ENCODE peak calls at places on chromosomes 1 and 21, in five cellular contexts. One of them, this sample, is unnamed.

GRCh38 chr1:33763406-33763805 is 100.5 kb upstream of the HMGB4 start:
- DNase-seq in esophagus squamous epithelium: no peak
- DNase-seq in A549: no peak
- DNase-seq in GM10248: no peak
- DNase-seq in activated CD8-positive, alpha-beta memory T cell treated with anti-CD3 and anti-CD28 coated beads, Interleukin-2, amount 10 ng/mL, durations not matched to agents 7 days and 5 days: no peak
- DNase-seq in this sample: no peak

GRCh38 chr1:25522240-25522639 is 21.2 kb upstream of the LDLRAP1 start:
- DNase-seq in esophagus squamous epithelium: no peak
- DNase-seq in A549: no peak
- DNase-seq in GM10248: no peak
- DNase-seq in activated CD8-positive, alpha-beta memory T cell treated with anti-CD3 and anti-CD28 coated beads, Interleukin-2, amount 10 ng/mL, durations not matched to agents 7 days and 5 days: no peak
- DNase-seq in this sample: no peak

GRCh38 chr1:28066393-28067154 is 21.8 kb downstream of the EYA3 start:
- DNase-seq in esophagus squamous epithelium: no peak
- DNase-seq in A549: no peak
- DNase-seq in GM10248: no peak
- DNase-seq in activated CD8-positive, alpha-beta memory T cell treated with anti-CD3 and anti-CD28 coated beads, Interleukin-2, amount 10 ng/mL, durations not matched to agents 7 days and 5 days: no peak
- DNase-seq in this sample: no peak

GRCh38 chr1:14738235-14738634 is 139.8 kb downstream of the KAZN start:
- DNase-seq in esophagus squamous epithelium: no peak
- DNase-seq in A549: no peak
- DNase-seq in GM10248: no peak
- DNase-seq in activated CD8-positive, alpha-beta memory T cell treated with anti-CD3 and anti-CD28 coated beads, Interleukin-2, amount 10 ng/mL, durations not matched to agents 7 days and 5 days: no peak
- DNase-seq in this sample: no peak

GRCh38 chr1:218878369-218878768 is 295.3 kb upstream of the LYPLAL1 start:
- DNase-seq in esophagus squamous epithelium: no peak
- DNase-seq in A549: peak
- DNase-seq in GM10248: no peak
- DNase-seq in activated CD8-positive, alpha-beta memory T cell treated with anti-CD3 and anti-CD28 coated beads, Interleukin-2, amount 10 ng/mL, durations not matched to agents 7 days and 5 days: no peak
- DNase-seq in this sample: no peak

GRCh38 chr1:205977348-205978014 is 25.7 kb downstream of the RAB7B start:
- DNase-seq in esophagus squamous epithelium: no peak
- DNase-seq in A549: peak
- DNase-seq in GM10248: peak
- DNase-seq in activated CD8-positive, alpha-beta memory T cell treated with anti-CD3 and anti-CD28 coated beads, Interleukin-2, amount 10 ng/mL, durations not matched to agents 7 days and 5 days: peak
- DNase-seq in this sample: no peak

GRCh38 chr1:22288593-22289241 is 145.8 kb upstream of the WNT4 start:
- DNase-seq in esophagus squamous epithelium: no peak
- DNase-seq in A549: no peak
- DNase-seq in GM10248: no peak
- DNase-seq in activated CD8-positive, alpha-beta memory T cell treated with anti-CD3 and anti-CD28 coated beads, Interleukin-2, amount 10 ng/mL, durations not matched to agents 7 days and 5 days: peak
- DNase-seq in this sample: no peak

GRCh38 chr1:180674603-180675530 is 43.0 kb downstream of the XPR1 start:
- DNase-seq in esophagus squamous epithelium: no peak
- DNase-seq in A549: peak
- DNase-seq in GM10248: no peak
- DNase-seq in activated CD8-positive, alpha-beta memory T cell treated with anti-CD3 and anti-CD28 coated beads, Interleukin-2, amount 10 ng/mL, durations not matched to agents 7 days and 5 days: no peak
- DNase-seq in this sample: no peak

GRCh38 chr1:109975718-109976117 is 8.8 kb upstream of the AHCYL1 start:
- DNase-seq in esophagus squamous epithelium: no peak
- DNase-seq in A549: peak
- DNase-seq in GM10248: no peak
- DNase-seq in activated CD8-positive, alpha-beta memory T cell treated with anti-CD3 and anti-CD28 coated beads, Interleukin-2, amount 10 ng/mL, durations not matched to agents 7 days and 5 days: no peak
- DNase-seq in this sample: no peak

GRCh38 chr21:36059823-36060158 is 535 bp downstream of the SETD4 start:
- DNase-seq in esophagus squamous epithelium: peak
- DNase-seq in A549: no peak
- DNase-seq in GM10248: no peak
- DNase-seq in activated CD8-positive, alpha-beta memory T cell treated with anti-CD3 and anti-CD28 coated beads, Interleukin-2, amount 10 ng/mL, durations not matched to agents 7 days and 5 days: peak
- DNase-seq in this sample: peak

GRCh38 chr1:21124846-21125245 is 51.9 kb downstream of the EIF4G3 start:
- DNase-seq in esophagus squamous epithelium: no peak
- DNase-seq in A549: no peak
- DNase-seq in GM10248: no peak
- DNase-seq in activated CD8-positive, alpha-beta memory T cell treated with anti-CD3 and anti-CD28 coated beads, Interleukin-2, amount 10 ng/mL, durations not matched to agents 7 days and 5 days: no peak
- DNase-seq in this sample: no peak

GRCh38 chr21:25963186-25963585 is 207.4 kb downstream of the APP start:
- DNase-seq in esophagus squamous epithelium: no peak
- DNase-seq in A549: peak
- DNase-seq in GM10248: no peak
- DNase-seq in activated CD8-positive, alpha-beta memory T cell treated with anti-CD3 and anti-CD28 coated beads, Interleukin-2, amount 10 ng/mL, durations not matched to agents 7 days and 5 days: no peak
- DNase-seq in this sample: no peak

GRCh38 chr1:155044812-155045690 is 6.1 kb upstream of the ADAM15 start:
- DNase-seq in esophagus squamous epithelium: no peak
- DNase-seq in A549: peak
- DNase-seq in GM10248: peak
- DNase-seq in activated CD8-positive, alpha-beta memory T cell treated with anti-CD3 and anti-CD28 coated beads, Interleukin-2, amount 10 ng/mL, durations not matched to agents 7 days and 5 days: peak
- DNase-seq in this sample: no peak

GRCh38 chr1:37763791-37764741 is 854 bp downstream of the EPHA10 start:
- DNase-seq in esophagus squamous epithelium: no peak
- DNase-seq in A549: no peak
- DNase-seq in GM10248: peak
- DNase-seq in activated CD8-positive, alpha-beta memory T cell treated with anti-CD3 and anti-CD28 coated beads, Interleukin-2, amount 10 ng/mL, durations not matched to agents 7 days and 5 days: peak
- DNase-seq in this sample: no peak

GRCh38 chr1:68166348-68166747 is 66.0 kb downstream of the WLS start:
- DNase-seq in esophagus squamous epithelium: no peak
- DNase-seq in A549: no peak
- DNase-seq in GM10248: no peak
- DNase-seq in activated CD8-positive, alpha-beta memory T cell treated with anti-CD3 and anti-CD28 coated beads, Interleukin-2, amount 10 ng/mL, durations not matched to agents 7 days and 5 days: no peak
- DNase-seq in this sample: no peak

GRCh38 chr1:84361796-84362195 is 36.5 kb upstream of the DNASE2B start:
- DNase-seq in esophagus squamous epithelium: no peak
- DNase-seq in A549: no peak
- DNase-seq in GM10248: no peak
- DNase-seq in activated CD8-positive, alpha-beta memory T cell treated with anti-CD3 and anti-CD28 coated beads, Interleukin-2, amount 10 ng/mL, durations not matched to agents 7 days and 5 days: no peak
- DNase-seq in this sample: no peak

GRCh38 chr1:36343651-36344394 is 20.4 kb upstream of the EVA1B start:
- DNase-seq in esophagus squamous epithelium: no peak
- DNase-seq in A549: no peak
- DNase-seq in GM10248: no peak
- DNase-seq in activated CD8-positive, alpha-beta memory T cell treated with anti-CD3 and anti-CD28 coated beads, Interleukin-2, amount 10 ng/mL, durations not matched to agents 7 days and 5 days: no peak
- DNase-seq in this sample: no peak

GRCh38 chr1:92708368-92708950 is 76.4 kb downstream of the EVI5 start:
- DNase-seq in esophagus squamous epithelium: no peak
- DNase-seq in A549: no peak
- DNase-seq in GM10248: no peak
- DNase-seq in activated CD8-positive, alpha-beta memory T cell treated with anti-CD3 and anti-CD28 coated beads, Interleukin-2, amount 10 ng/mL, durations not matched to agents 7 days and 5 days: no peak
- DNase-seq in this sample: no peak

This sample was measured in thoracic aorta.